ENCODE peak calls at places on chromosome 16, in eight cellular contexts. Z is tibial nerve, E is RWPE1, Q is AG04450, T is trophoblast cell, O is osteoblast, U is fibroblast of lung, N is tibial artery. L is an unnamed sample.

GRCh38 chr16:85418978-85419491 is 194.1 kb upstream of the GSE1 start:
- DNase-seq in E (no peak), O (no peak), Q (no peak), N (no peak), U (no peak), Z (no peak), T (no peak), L (no peak)

GRCh38 chr16:20348365-20349185 is 3.9 kb downstream of the UMOD start:
- DNase-seq in Z (no peak), T (peak), O (no peak), U (no peak), N (no peak), E (no peak), Q (no peak), L (no peak)

GRCh38 chr16:2904100-2904921 is 7.4 kb upstream of the FLYWCH1 start:
- DNase-seq in Z (peak), U (peak), T (peak), E (peak), N (peak), O (peak), Q (peak), L (peak)

GRCh38 chr16:27406729-27407128 is 4.8 kb downstream of the IL21R start:
- DNase-seq in Q (no peak), T (no peak), O (no peak), E (no peak), Z (no peak), U (no peak), N (no peak), L (no peak)

GRCh38 chr16:53417011-53417410 is 17.3 kb upstream of the RBL2 start:
- DNase-seq in Q (no peak), U (peak), N (no peak), T (peak), E (no peak), O (peak), Z (no peak), L (no peak)

GRCh38 chr16:49465661-49466528 is 92.3 kb downstream of the C16orf78 start:
- DNase-seq in O (no peak), N (no peak), T (no peak), Z (no peak), U (no peak), E (no peak), Q (no peak), L (no peak)

GRCh38 chr16:21953541-21953902 is 361 bp downstream of the UQCRC2 start:
- DNase-seq in T (no peak), N (no peak), Q (no peak), Z (no peak), U (no peak), E (no peak), O (peak), L (no peak)

GRCh38 chr16:27778171-27778925 is 228.4 kb downstream of the KATNIP start:
- DNase-seq in U (no peak), T (no peak), Z (no peak), E (no peak), O (peak), N (no peak), Q (no peak), L (no peak)

GRCh38 chr16:21339927-21340326 is 61.8 kb upstream of the CRYM start:
- DNase-seq in U (no peak), O (no peak), E (no peak), Q (no peak), Z (no peak), T (no peak), N (no peak), L (no peak)

GRCh38 chr16:66382171-66382965 is 15.9 kb downstream of the CDH5 start:
- DNase-seq in U (peak), T (peak), O (no peak), E (peak), Z (no peak), N (no peak), Q (peak), L (no peak)

GRCh38 chr16:66382966-66383299 is 16.4 kb downstream of the CDH5 start:
- DNase-seq in E (peak), Q (peak), N (no peak), Z (no peak), O (no peak), T (peak), U (peak), L (no peak)

GRCh38 chr16:66385415-66385814 is 18.9 kb downstream of the CDH5 start:
- DNase-seq in O (no peak), E (no peak), U (no peak), N (no peak), Q (no peak), T (no peak), Z (no peak), L (no peak)

GRCh38 chr16:66381585-66382170 is 15.2 kb downstream of the CDH5 start:
- DNase-seq in T (peak), O (no peak), Q (no peak), U (no peak), Z (no peak), E (no peak), N (no peak), L (no peak)

DNA sequence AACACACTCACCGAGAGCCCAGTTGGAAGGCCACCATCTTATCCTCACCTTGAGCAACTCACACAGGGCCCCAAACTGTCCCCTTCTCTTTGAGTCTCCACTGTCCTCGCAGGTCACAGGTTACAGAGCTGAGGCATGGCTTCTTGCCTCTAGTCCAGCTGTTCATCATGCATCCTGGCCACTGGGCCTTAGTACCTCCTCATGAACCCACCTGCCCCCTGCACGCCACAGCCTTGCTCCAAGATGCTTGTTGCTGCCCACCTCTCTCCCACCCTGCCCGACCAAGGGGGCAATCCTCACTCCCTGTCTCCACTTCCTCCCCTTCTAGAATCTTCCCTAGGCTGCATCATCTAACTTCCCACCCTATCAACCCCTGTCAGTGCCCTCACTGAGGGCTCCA is 17.1 kb downstream of the CDH5 start:
- DNase-seq in T (no peak), Q (no peak), O (no peak), N (no peak), Z (no peak), U (no peak), E (no peak), L (no peak)
- H3K27ac ChIP-seq in T (peak), Q (peak), O (peak), N (no peak), Z (peak), U (no peak), E (peak), L (no peak)

DNA sequence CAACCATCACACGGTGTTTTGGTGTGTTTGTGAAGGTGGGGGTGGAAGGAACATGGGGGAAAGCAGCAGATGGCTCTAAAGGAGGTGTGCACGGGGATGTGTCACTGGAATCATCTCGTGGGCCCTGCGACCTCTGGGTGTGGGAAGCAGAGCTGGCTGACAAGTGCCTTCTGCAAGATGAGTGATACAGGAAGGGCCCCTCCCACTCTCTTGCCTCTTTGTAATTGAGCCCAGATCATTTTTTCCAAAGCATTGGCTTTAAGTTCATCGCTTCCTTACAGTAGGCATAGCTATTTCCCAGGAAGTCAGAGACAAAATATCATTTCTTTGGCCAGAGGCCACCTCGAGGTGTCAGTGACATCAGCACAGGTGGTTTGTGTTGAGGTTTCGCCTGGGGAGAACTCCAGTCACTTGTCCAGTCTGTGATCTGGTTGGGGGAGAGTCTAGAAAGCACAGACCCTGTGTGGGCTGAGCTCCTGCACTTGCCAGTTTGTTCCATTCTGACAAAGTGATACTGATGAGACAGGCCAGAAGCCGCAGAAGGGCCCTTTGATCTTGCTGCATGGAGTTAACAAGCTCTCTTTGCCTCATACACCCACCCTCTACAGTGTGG is 20.6 kb upstream of the SNTB2 start:
- DNase-seq in Q (peak), E (no peak), T (no peak), O (peak), U (peak), N (no peak), Z (no peak), L (no peak)
- H3K27ac ChIP-seq in Q (peak), E (peak), T (no peak), O (peak), U (peak), N (no peak), Z (no peak), L (peak)

DNA sequence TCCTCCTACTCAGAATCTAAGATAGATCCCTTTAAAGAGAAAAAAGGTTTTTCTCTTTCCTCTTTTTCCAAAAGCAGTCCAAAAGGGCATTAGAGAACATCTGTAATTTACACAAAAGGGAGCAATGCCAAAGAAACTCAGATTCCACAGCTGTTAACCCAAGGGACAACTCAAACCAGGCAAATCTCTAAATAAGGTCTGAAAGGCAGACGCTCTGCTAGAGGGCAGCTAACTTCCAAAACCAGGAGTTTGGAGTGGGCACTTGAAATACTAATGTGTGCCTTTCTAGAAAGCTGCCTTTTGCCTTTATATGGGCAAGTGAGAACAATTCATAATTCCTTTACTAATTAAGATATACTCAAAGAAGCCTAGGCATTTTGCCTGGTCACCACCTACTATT is 435.7 kb downstream of the ZFHX3 start:
- DNase-seq in N (no peak), Q (no peak), Z (no peak), U (peak), E (no peak), O (no peak), T (no peak), L (no peak)
- H3K27ac ChIP-seq in N (peak), Q (no peak), Z (peak), U (no peak), E (no peak), O (no peak), T (no peak), L (no peak)

GRCh38 chr16:4270595-4270994 is 2.2 kb downstream of the TFAP4 start:
- DNase-seq in U (no peak), E (no peak), O (no peak), T (no peak), Z (no peak), N (no peak), Q (no peak), L (no peak)
- H3K27ac ChIP-seq in U (no peak), E (peak), O (no peak), T (no peak), Z (no peak), N (no peak), Q (no peak), L (no peak)

DNA sequence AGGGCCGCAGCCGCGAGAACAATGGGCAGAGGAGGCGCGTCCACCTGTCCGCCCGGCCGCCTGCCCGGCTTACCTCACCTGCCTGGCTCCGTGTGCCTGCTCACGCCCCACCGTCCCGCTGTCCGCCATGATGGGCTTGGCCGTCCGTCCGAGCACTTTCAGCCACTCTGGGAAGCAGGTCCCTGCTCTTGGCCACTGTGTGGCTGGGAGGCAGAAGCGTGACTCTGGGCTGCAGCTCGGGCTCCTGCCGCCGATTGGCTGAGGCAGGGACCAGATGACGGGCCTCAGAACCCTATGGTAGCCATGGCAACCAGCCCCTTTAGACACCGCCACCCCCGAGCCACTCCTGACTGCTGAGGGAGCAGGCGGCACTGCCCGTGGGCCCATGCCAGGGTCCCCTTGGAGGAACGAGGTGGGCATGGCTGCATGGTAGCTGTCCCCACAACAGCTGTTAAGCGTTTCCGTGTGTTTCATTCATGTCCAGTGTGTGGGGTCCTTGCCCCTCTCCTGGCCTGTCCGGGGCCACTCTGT is 8.9 kb upstream of the AXIN1 start:
- DNase-seq in T (no peak), N (no peak), O (no peak), U (no peak), Q (no peak), E (no peak), Z (no peak), L (no peak)
- H3K27ac ChIP-seq in T (no peak), N (no peak), O (no peak), U (no peak), Q (no peak), E (peak), Z (no peak), L (no peak)

DNA sequence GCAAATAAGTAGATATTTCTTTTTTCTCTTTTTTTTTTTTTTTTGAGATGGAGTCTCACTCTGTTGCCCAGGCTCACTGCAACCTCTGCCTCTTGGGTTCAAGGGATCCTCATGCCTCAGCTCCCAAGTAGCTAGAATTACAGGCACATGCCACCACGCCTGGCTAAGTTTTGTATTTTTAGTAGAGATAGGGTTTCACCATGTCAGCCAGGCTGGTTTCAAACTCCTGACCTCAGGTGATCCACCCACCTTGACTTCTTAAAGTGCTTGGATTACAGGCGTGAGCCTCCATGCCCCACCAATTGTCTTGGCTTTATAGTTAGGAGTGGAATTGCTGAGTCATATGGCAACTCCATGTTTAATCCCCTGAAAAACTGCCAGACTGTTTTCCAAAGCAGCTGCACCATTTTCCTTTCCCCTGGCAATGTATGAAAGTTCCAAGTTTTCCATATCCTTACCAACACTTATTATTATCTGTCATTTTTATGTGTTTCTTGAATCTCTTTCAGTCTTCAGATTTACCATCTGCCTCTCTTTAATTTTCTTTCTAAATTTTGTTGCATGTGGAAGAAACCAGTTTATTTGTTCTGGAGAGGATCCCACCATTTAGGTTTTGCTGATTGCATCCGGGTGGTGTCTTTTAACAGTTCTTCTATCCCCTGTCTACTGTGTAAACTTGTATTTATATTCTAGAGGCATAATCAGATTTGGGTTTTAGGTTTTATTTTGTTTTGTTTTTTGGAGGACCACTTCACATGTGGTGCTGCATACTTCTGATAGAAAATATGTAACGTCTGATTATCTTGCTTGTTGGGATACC is 9.9 kb upstream of the CES3 start:
- DNase-seq in U (no peak), O (no peak), Q (no peak), Z (no peak), N (no peak), T (no peak), E (no peak), L (no peak)
- H3K27ac ChIP-seq in U (no peak), O (no peak), Q (no peak), Z (no peak), N (no peak), T (no peak), E (no peak), L (no peak)

GRCh38 chr16:73430138-73430537 is 382.2 kb upstream of the ZFHX3 start:
- DNase-seq in E (no peak), Z (no peak), N (no peak), O (no peak), Q (no peak), U (no peak), T (no peak), L (no peak)

GRCh38 chr16:73427177-73427576 is 379.2 kb upstream of the ZFHX3 start:
- DNase-seq in E (no peak), U (no peak), T (no peak), N (no peak), Z (no peak), O (no peak), Q (no peak), L (no peak)

GRCh38 chr16:73433493-73434307 is 385.8 kb upstream of the ZFHX3 start:
- DNase-seq in E (no peak), N (no peak), O (no peak), T (no peak), Z (no peak), U (no peak), Q (no peak), L (no peak)

GRCh38 chr16:73434621-73435020 is 386.7 kb upstream of the ZFHX3 start:
- DNase-seq in T (no peak), E (no peak), Q (no peak), O (no peak), N (no peak), U (no peak), Z (no peak), L (no peak)

GRCh38 chr16:73432794-73433455 is 385.0 kb upstream of the ZFHX3 start:
- DNase-seq in T (no peak), O (no peak), Q (no peak), N (no peak), U (no peak), E (no peak), Z (no peak), L (peak)
- H3K27ac ChIP-seq in T (no peak), O (no peak), Q (no peak), N (no peak), U (no peak), E (no peak), Z (no peak), L (no peak)

DNA sequence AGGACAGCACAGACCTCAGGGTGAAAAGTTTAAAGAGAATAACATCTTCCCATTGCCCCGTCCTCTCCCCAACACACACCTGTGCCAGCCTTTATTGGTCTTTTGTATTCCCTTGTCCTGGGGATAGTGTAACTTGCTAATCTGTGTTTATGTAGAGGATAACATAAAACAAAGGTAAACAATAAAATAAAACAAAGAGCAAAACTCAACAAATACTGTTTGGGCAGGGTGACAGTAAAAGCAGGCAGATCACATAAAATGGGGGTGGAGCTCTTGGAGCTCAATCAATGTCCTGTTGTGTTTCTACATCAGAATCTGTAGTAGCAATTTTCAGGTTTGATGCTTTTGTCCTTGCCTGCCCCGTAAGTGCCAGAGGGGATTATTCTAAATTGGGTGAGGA is 1939.7 kb downstream of the TP53TG3F start:
- DNase-seq in N (no peak), T (no peak), E (no peak), U (no peak), Z (no peak), Q (no peak), O (no peak), L (no peak)
- H3K27ac ChIP-seq in N (no peak), T (no peak), E (no peak), U (no peak), Z (no peak), Q (no peak), O (no peak), L (no peak)

GRCh38 chr16:10980811-10981210 is 36.4 kb downstream of the CLEC16A start:
- DNase-seq in E (no peak), T (no peak), N (no peak), O (no peak), Z (no peak), Q (no peak), U (no peak), L (no peak)
- H3K27ac ChIP-seq in E (peak), T (no peak), N (peak), O (no peak), Z (no peak), Q (no peak), U (no peak), L (peak)

L was measured in caudate nucleus.